ENCODE peak calls at places on chromosomes 6 and 20, in nine cellular contexts. Q is fibroblast of gingiva; Z is occipital lobe; X is fibroblast of the aortic adventitia; D is GM04504; I is activated CD4-positive, alpha-beta memory T cell treated with anti-CD3 and anti-CD28 coated beads, Interleukin-2, amount 10 ng/mL, durations not matched to agents 7 days and 5 days; J is HT-29; E is CD4-positive, alpha-beta T cell; A is stimulated activated CD4-positive, alpha-beta T cell treated with anti-CD3 and anti-CD28 coated beads, Interleukin-12 subunit alpha, Interleukin-12 subunit beta, amount 100 ng/mL, for 4 hours. W is an unnamed sample.

GRCh38 chr20:50527068-50527605 is 17.0 kb downstream of the PTPN1 start:
- DNase-seq in I (no peak), Z (no peak), X (no peak), Q (no peak), J (no peak), D (no peak), A (no peak), E (no peak), W (no peak)

GRCh38 chr6:136784910-136785746 is 7.1 kb downstream of the MAP3K5 start:
- DNase-seq in I (peak; percentile 68), Z (no peak), A (peak; percentile 19), X (no peak), Q (no peak), J (no peak), D (no peak), E (peak; percentile 37), W (no peak)

GRCh38 chr20:63188641-63189321 is 27.1 kb downstream of the YTHDF1 start:
- DNase-seq in Z (no peak), J (no peak), D (no peak), E (no peak), A (no peak), Q (no peak), I (no peak), X (no peak), W (no peak)

GRCh38 chr6:34528996-34529664 is 27.0 kb downstream of the SPDEF start:
- DNase-seq in E (no peak), X (no peak), Q (no peak), A (no peak), D (no peak), J (no peak), Z (no peak), I (no peak), W (no peak)

GRCh38 chr6:137692806-137693205 is 174.3 kb upstream of the TNFAIP3 start:
- DNase-seq in Q (no peak), J (no peak), X (peak; percentile 42), D (no peak), Z (no peak), A (no peak), E (no peak), I (no peak), W (no peak)

GRCh38 chr6:108250240-108250866 is 10.5 kb downstream of the SNX3 start:
- DNase-seq in X (peak; percentile 35), I (no peak), A (no peak), J (peak; percentile 41), D (no peak), E (no peak), Q (no peak), Z (no peak), W (peak; percentile 11)

GRCh38 chr6:4459032-4459431 is 317.2 kb upstream of the CDYL start:
- DNase-seq in J (peak; percentile 3), I (no peak), A (no peak), D (peak; percentile 59), Q (peak; percentile 58), X (peak; percentile 92), Z (no peak), E (no peak), W (peak; percentile 75)

GRCh38 chr6:100464910-100465700 is at the start of gene SIM1:
- DNase-seq in I (no peak), D (peak; percentile 94), Z (no peak), E (no peak), J (no peak), A (no peak), Q (peak; percentile 26), X (no peak), W (peak; percentile 50)

GRCh38 chr6:147561742-147562141 is 53.3 kb downstream of the SAMD5 start:
- DNase-seq in Z (no peak), Q (no peak), X (no peak), D (peak; percentile 10), J (no peak), E (no peak), A (no peak), I (no peak), W (no peak)

W was measured in adipocyte.